ENCODE peak calls at places on chromosomes 11 and 22, in four cellular contexts. One of them, this sample, is unnamed.

GRCh38 chr11:130826572-130826971 is 89.7 kb downstream of the SNX19 start:
- DNase-seq in OCI-LY7: no peak
- DNase-seq in HFFc6: no peak
- DNase-seq in BJ: no peak
- DNase-seq in this sample: no peak

GRCh38 chr11:77152846-77153245 is 24.8 kb downstream of the MYO7A start:
- DNase-seq in HFFc6: no peak
- DNase-seq in BJ: no peak
- DNase-seq in OCI-LY7: no peak
- DNase-seq in this sample: no peak

GRCh38 chr11:11038339-11039248 is 180.7 kb upstream of the ZBED5 start:
- DNase-seq in OCI-LY7: no peak
- DNase-seq in BJ: no peak
- DNase-seq in HFFc6: no peak
- DNase-seq in this sample: no peak

GRCh38 chr11:60563553-60564235 is 48.5 kb downstream of the MS4A13 start:
- DNase-seq in HFFc6: no peak
- DNase-seq in OCI-LY7: peak
- DNase-seq in BJ: no peak
- DNase-seq in this sample: no peak

GRCh38 chr11:57085604-57086003 is 96.1 kb upstream of the LRRC55 start:
- DNase-seq in OCI-LY7: no peak
- DNase-seq in BJ: no peak
- DNase-seq in HFFc6: no peak
- DNase-seq in this sample: no peak

GRCh38 chr11:121368504-121368903 is 75.9 kb downstream of the SC5D start:
- DNase-seq in BJ: no peak
- DNase-seq in OCI-LY7: no peak
- DNase-seq in HFFc6: no peak
- DNase-seq in this sample: no peak

GRCh38 chr22:49007013-49007653 is 820.5 kb downstream of the BRD1 start:
- DNase-seq in OCI-LY7: no peak
- DNase-seq in BJ: no peak
- DNase-seq in HFFc6: no peak
- DNase-seq in this sample: peak

GRCh38 chr11:122137081-122137793 is 21.2 kb upstream of the BLID start:
- DNase-seq in BJ: peak
- DNase-seq in HFFc6: peak
- DNase-seq in OCI-LY7: no peak
- DNase-seq in this sample: no peak

GRCh38 chr11:129694538-129694937 is 121.1 kb upstream of the TMEM45B start:
- DNase-seq in BJ: no peak
- DNase-seq in OCI-LY7: no peak
- DNase-seq in HFFc6: no peak
- DNase-seq in this sample: peak

GRCh38 chr11:68970921-68971636 is 9.7 kb downstream of the MRGPRD start:
- DNase-seq in BJ: no peak
- DNase-seq in OCI-LY7: no peak
- DNase-seq in HFFc6: no peak
- DNase-seq in this sample: no peak

GRCh38 chr22:39273950-39274887 is 29.4 kb upstream of the PDGFB start:
- DNase-seq in OCI-LY7: no peak
- DNase-seq in BJ: no peak
- DNase-seq in HFFc6: no peak
- DNase-seq in this sample: no peak

GRCh38 chr11:57288771-57289579 is 35.8 kb downstream of the TNKS1BP1 start:
- DNase-seq in BJ: no peak
- DNase-seq in HFFc6: peak
- DNase-seq in OCI-LY7: no peak
- DNase-seq in this sample: no peak

GRCh38 chr11:93567406-93567819 is 24.2 kb upstream of the SMCO4 start:
- DNase-seq in BJ: no peak
- DNase-seq in HFFc6: peak
- DNase-seq in OCI-LY7: no peak
- DNase-seq in this sample: no peak

GRCh38 chr11:96306600-96306932 is 36.4 kb downstream of the MAML2 start:
- DNase-seq in BJ: no peak
- DNase-seq in HFFc6: no peak
- DNase-seq in OCI-LY7: no peak
- DNase-seq in this sample: no peak

GRCh38 chr11:90593099-90593498 is 370.2 kb upstream of the CHORDC1 start:
- DNase-seq in HFFc6: no peak
- DNase-seq in BJ: no peak
- DNase-seq in OCI-LY7: no peak
- DNase-seq in this sample: no peak

GRCh38 chr11:416757-417621 is 2.2 kb upstream of the SIGIRR start:
- DNase-seq in HFFc6: no peak
- DNase-seq in BJ: no peak
- DNase-seq in OCI-LY7: no peak
- DNase-seq in this sample: no peak

GRCh38 chr11:2991477-2992233 is 474 bp downstream of the NAP1L4 start:
- DNase-seq in BJ: no peak
- DNase-seq in HFFc6: peak
- DNase-seq in OCI-LY7: no peak
- DNase-seq in this sample: peak

GRCh38 chr11:9765320-9766101 is 101.6 kb downstream of the SWAP70 start:
- DNase-seq in OCI-LY7: no peak
- DNase-seq in HFFc6: peak
- DNase-seq in BJ: peak
- DNase-seq in this sample: no peak

GRCh38 chr22:47046411-47047065 is 284.1 kb downstream of the TBC1D22A start:
- DNase-seq in BJ: no peak
- DNase-seq in HFFc6: no peak
- DNase-seq in OCI-LY7: no peak
- DNase-seq in this sample: no peak

GRCh38 chr11:78290293-78291176 is 101.8 kb downstream of the USP35 start:
- DNase-seq in BJ: peak
- DNase-seq in OCI-LY7: peak
- DNase-seq in HFFc6: peak
- DNase-seq in this sample: no peak

GRCh38 chr11:70377645-70378044 is 20.7 kb upstream of the CTTN start:
- DNase-seq in HFFc6: no peak
- DNase-seq in OCI-LY7: no peak
- DNase-seq in BJ: no peak
- DNase-seq in this sample: no peak

GRCh38 chr11:62122076-62122475 is 1.7 kb upstream of the INCENP start:
- DNase-seq in HFFc6: no peak
- DNase-seq in BJ: no peak
- DNase-seq in OCI-LY7: peak
- DNase-seq in this sample: no peak

GRCh38 chr22:22090650-22091399 is 108.2 kb upstream of the TOP3B start:
- DNase-seq in HFFc6: no peak
- DNase-seq in OCI-LY7: no peak
- DNase-seq in BJ: no peak
- DNase-seq in this sample: no peak

GRCh38 chr11:44946268-44946667 is 4.4 kb downstream of the TP53I11 start:
- DNase-seq in HFFc6: no peak
- DNase-seq in BJ: no peak
- DNase-seq in OCI-LY7: no peak
- DNase-seq in this sample: no peak

GRCh38 chr22:32951081-32951806 is 106.9 kb downstream of the SYN3 start:
- DNase-seq in OCI-LY7: no peak
- DNase-seq in BJ: no peak
- DNase-seq in HFFc6: no peak
- DNase-seq in this sample: no peak
- TF ChIP-seq CTCF in OCI-LY7: peak
- TF ChIP-seq CTCF in BJ: no peak
- TF ChIP-seq CTCF in HFFc6: peak
- TF ChIP-seq CTCF in this sample: no peak

DNA sequence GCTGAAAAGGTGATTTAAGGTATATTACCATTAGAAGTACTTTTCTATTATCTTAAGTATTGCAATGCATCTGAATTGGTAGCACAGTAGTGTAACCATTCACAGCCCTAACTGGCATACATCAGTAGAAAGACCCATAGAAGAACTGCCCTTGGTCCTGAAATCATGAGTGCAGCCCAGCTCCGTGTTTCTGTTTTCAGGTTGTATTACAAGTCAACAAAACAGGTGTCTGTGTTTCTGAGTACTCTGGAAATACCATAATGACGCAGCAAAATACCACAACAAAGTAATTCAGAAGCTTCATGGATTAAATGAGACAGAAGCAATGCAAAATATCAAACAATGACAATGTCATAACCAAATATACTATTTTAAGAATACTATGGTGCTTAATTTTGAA is 226.3 kb downstream of the OPCML start:
- DNase-seq in HFFc6: no peak
- DNase-seq in OCI-LY7: no peak
- DNase-seq in BJ: no peak
- DNase-seq in this sample: no peak
- TF ChIP-seq CTCF in HFFc6: no peak
- TF ChIP-seq CTCF in OCI-LY7: no peak
- TF ChIP-seq CTCF in BJ: no peak
- TF ChIP-seq CTCF in this sample: no peak

GRCh38 chr22:25777870-25778269 is 35.9 kb downstream of the MYO18B start:
- DNase-seq in HFFc6: peak
- DNase-seq in BJ: no peak
- DNase-seq in OCI-LY7: peak
- DNase-seq in this sample: peak
- TF ChIP-seq CTCF in HFFc6: peak
- TF ChIP-seq CTCF in BJ: peak
- TF ChIP-seq CTCF in OCI-LY7: peak
- TF ChIP-seq CTCF in this sample: peak

GRCh38 chr11:65266210-65266609 is 4.4 kb downstream of the POLA2 start:
- DNase-seq in HFFc6: no peak
- DNase-seq in BJ: no peak
- DNase-seq in OCI-LY7: peak
- DNase-seq in this sample: no peak
- TF ChIP-seq CTCF in HFFc6: peak
- TF ChIP-seq CTCF in BJ: peak
- TF ChIP-seq CTCF in OCI-LY7: peak
- TF ChIP-seq CTCF in this sample: no peak

DNA sequence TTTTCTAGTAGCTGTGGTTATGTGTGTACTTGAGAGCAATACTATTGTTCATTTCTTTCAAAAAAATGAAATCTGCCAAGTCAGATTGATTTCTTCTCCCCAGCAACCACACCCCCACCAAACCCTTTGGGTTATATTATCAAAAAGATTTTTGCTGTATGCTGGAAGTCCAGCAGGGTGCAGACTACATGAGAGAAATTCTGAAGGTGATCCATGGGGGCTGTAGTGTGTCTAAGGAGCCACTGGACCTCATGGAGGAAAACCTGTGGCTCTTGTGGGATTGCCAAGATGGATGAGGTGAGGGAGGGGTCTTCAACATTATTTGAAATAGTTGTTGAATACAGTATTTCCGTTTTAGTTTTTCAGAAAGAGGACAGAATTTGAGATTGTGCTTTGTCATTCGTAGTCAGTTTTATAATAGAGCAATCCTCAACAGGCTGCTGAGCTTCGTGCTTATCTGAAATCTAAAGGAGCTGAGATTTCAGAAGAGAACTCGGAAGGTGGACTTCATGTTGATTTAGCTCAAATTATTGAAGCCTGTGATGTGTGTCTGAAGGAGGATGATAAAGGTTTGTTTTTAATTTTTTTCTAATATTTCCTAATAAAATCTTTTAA is 3.1 kb downstream of the EIF3M start:
- DNase-seq in HFFc6: peak
- DNase-seq in OCI-LY7: peak
- DNase-seq in BJ: no peak
- DNase-seq in this sample: no peak
- TF ChIP-seq CTCF in HFFc6: peak
- TF ChIP-seq CTCF in OCI-LY7: peak
- TF ChIP-seq CTCF in BJ: peak
- TF ChIP-seq CTCF in this sample: peak

GRCh38 chr22:44574057-44574456 is 76.0 kb upstream of the RTL6 start:
- DNase-seq in HFFc6: peak
- DNase-seq in BJ: peak
- DNase-seq in OCI-LY7: no peak
- DNase-seq in this sample: no peak

GRCh38 chr22:44573451-44573850 is 75.4 kb upstream of the RTL6 start:
- DNase-seq in BJ: no peak
- DNase-seq in HFFc6: no peak
- DNase-seq in OCI-LY7: no peak
- DNase-seq in this sample: no peak

GRCh38 chr22:44571566-44572413 is 73.8 kb upstream of the RTL6 start:
- DNase-seq in HFFc6: no peak
- DNase-seq in BJ: no peak
- DNase-seq in OCI-LY7: no peak
- DNase-seq in this sample: no peak

GRCh38 chr22:44570476-44571445 is 72.7 kb upstream of the RTL6 start:
- DNase-seq in HFFc6: no peak
- DNase-seq in BJ: no peak
- DNase-seq in OCI-LY7: no peak
- DNase-seq in this sample: no peak

DNA sequence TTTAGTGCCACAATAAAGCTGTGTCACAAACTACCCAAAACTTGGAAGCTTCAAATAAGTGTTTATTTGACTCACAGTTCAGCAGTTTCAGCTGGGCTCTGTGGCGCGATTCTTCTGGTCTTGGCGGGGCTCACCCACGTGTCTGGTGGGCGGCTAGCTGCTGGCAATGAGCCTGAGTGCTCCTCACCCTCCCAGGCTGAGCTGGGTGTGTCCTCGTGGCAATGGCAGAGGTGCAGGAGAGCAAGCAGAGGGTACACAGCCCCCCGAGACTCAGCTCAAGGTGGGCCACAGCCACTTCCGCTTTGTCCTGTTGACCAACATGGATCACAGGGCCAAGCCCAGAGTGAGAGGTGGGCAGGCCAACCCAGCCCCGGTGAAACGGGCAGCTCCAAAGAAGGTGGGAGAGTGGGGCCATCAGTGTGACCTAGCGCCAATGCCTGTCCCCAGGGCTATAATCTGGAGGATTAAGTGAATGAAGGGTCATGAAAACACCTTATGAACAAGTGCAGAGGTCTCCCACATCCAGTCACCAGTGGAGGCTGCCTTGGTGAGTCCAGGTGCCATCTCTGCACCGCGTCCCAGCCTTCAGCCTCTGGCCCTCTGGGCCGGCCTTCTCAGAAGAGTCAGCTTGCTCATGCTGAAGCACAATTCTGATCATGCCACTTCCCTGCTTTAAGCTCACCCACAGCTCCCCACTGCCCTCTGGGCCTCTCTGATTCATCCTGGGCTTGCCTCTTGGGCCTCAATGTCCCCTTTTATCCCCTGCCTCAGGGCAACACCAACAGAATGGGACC is 74.6 kb upstream of the RTL6 start:
- DNase-seq in HFFc6: no peak
- DNase-seq in OCI-LY7: no peak
- DNase-seq in BJ: no peak
- DNase-seq in this sample: no peak
- TF ChIP-seq CTCF in HFFc6: no peak
- TF ChIP-seq CTCF in OCI-LY7: no peak
- TF ChIP-seq CTCF in BJ: no peak
- TF ChIP-seq CTCF in this sample: no peak

This sample was measured in GM10248.